ENCODE peak calls at places on chromosome 2, in seven cellular contexts. O is endothelial cell of umbilical vein, N is pancreas, E is fibroblast of lung, C is psoas muscle, A is left ventricle myocardium inferior, U is small intestine. V is an unnamed sample. For H3K4me1, the result is how much of the 10 kb centered on the place peaks cover.

GRCh38 chr2:60337142-60337497 is 216.3 kb downstream of the BCL11A start:
- DNase-seq in E (no peak), O (no peak), C (no peak), U (no peak), N (no peak), A (peak), V (no peak)

GRCh38 chr2:63408530-63408929 is 179.7 kb downstream of the WDPCP start:
- DNase-seq in C (no peak), N (no peak), U (no peak), A (no peak), E (no peak), O (no peak), V (no peak)

GRCh38 chr2:207936380-207936779 is 88.9 kb downstream of the PLEKHM3 start:
- DNase-seq in C (no peak), A (no peak), U (no peak), O (no peak), E (no peak), N (no peak), V (no peak)

GRCh38 chr2:101253013-101253712 is 477 bp downstream of the CNOT11 start:
- DNase-seq in A (peak), C (peak), E (peak), U (peak), O (peak), N (peak), V (peak)

GRCh38 chr2:7992612-7993596 is 689.0 kb upstream of the ID2 start:
- DNase-seq in N (no peak), U (no peak), A (no peak), C (no peak), O (no peak), E (no peak), V (no peak)

GRCh38 chr2:155485141-155485842 is 786.8 kb downstream of the KCNJ3 start:
- DNase-seq in N (no peak), O (no peak), U (no peak), C (no peak), E (no peak), A (no peak), V (no peak)

GRCh38 chr2:137999273-137999672 is 35.0 kb downstream of the HNMT start:
- DNase-seq in N (no peak), O (no peak), E (no peak), C (no peak), U (no peak), A (no peak), V (no peak)

GRCh38 chr2:207491954-207492353 is 37.8 kb upstream of the CREB1 start:
- DNase-seq in C (no peak), A (no peak), U (no peak), N (no peak), O (no peak), E (no peak), V (no peak)

GRCh38 chr2:9538000-9538507 is 17.6 kb downstream of the ADAM17 start:
- DNase-seq in A (no peak), O (peak), U (no peak), N (no peak), C (no peak), E (peak), V (no peak)

GRCh38 chr2:61426267-61426897 is 44.5 kb downstream of the USP34 start:
- DNase-seq in E (peak), A (peak), C (peak), N (peak), U (peak), O (peak), V (peak)

GRCh38 chr2:73070651-73071451 is 661 bp downstream of the SFXN5 start:
- DNase-seq in A (peak), E (peak), U (peak), C (peak), O (peak), N (peak), V (peak)

GRCh38 chr2:19901458-19902271 is at the start of gene TTC32:
- DNase-seq in A (peak), E (peak), O (peak), U (peak), C (peak), N (peak), V (peak)

GRCh38 chr2:19902272-19902730 is 518 bp upstream of the TTC32 start:
- DNase-seq in U (no peak), A (no peak), O (no peak), C (no peak), N (no peak), E (no peak), V (no peak)

GRCh38 chr2:19899853-19900525 is 1.8 kb downstream of the TTC32 start:
- DNase-seq in C (no peak), O (peak), N (no peak), E (no peak), A (no peak), U (peak), V (no peak)

GRCh38 chr2:19901201-19901457 is 654 bp downstream of the TTC32 start:
- DNase-seq in O (no peak), A (peak), U (no peak), C (no peak), E (no peak), N (no peak), V (no peak)

GRCh38 chr2:19900536-19901200 is 1.1 kb downstream of the TTC32 start:
- DNase-seq in E (peak), O (peak), C (no peak), N (no peak), A (no peak), U (peak), V (no peak)
- H3K4me1 ChIP-seq in E (under half), O (under half), C (under half), N (under half), A (half or more), U (under half), V (under half)

GRCh38 chr2:130882991-130883390 is 46.3 kb downstream of the ARHGEF4 start:
- DNase-seq in C (no peak), U (no peak), O (no peak), A (no peak), E (no peak), N (no peak), V (no peak)
- H3K4me1 ChIP-seq in C (under half), U (under half), O (under half), A (under half), E (under half), N (under half), V (under half)

GRCh38 chr2:48357351-48357750 is 172.6 kb upstream of the STON1 start:
- DNase-seq in U (no peak), O (no peak), C (no peak), E (no peak), N (no peak), A (no peak), V (no peak)

GRCh38 chr2:48355494-48355893 is 174.5 kb upstream of the STON1 start:
- DNase-seq in O (no peak), A (no peak), U (no peak), E (no peak), N (no peak), C (no peak), V (no peak)

GRCh38 chr2:48358982-48359381 is 171.0 kb upstream of the STON1 start:
- DNase-seq in U (no peak), A (no peak), E (no peak), N (no peak), C (no peak), O (no peak), V (no peak)

GRCh38 chr2:48362515-48362914 is 167.4 kb upstream of the STON1 start:
- DNase-seq in U (no peak), N (no peak), O (no peak), E (no peak), A (no peak), C (no peak), V (no peak)

DNA sequence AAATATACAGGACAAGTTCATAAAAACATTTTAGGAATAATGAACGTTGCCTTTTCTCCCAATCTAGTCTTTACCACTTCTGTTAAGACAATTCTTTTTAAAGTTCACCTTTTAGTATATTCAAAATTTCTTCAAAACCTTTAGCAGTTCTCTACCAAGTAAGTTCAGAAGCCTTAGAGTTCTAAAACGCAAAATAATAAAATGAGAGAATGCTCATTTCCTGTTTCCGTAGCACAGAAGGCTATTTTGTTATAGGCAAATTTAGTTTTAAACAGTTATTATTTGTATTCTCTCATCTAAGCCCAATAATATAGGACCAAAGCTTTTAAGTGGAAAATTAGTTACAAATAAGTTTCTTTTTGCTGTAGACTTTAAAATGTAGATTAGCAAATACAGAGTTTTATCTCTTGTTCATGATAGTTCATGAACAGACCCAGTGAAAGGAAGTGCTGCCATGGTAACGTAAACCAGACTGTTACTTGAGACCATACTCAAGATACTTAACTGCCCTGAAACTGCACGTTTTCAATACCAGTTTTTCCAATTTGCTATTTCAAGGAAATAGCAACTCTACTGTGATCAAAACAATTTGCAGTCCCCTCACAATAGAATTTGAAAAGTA is 173.1 kb upstream of the STON1 start:
- DNase-seq in A (no peak), O (peak), N (no peak), E (peak), C (no peak), U (peak), V (no peak)
- H3K4me1 ChIP-seq in A (under half), O (under half), N (under half), E (under half), C (under half), U (under half), V (under half)

GRCh38 chr2:16632615-16633014 is 33.0 kb downstream of the CYRIA start:
- DNase-seq in N (no peak), O (no peak), U (no peak), C (no peak), E (no peak), A (no peak), V (no peak)
- H3K4me1 ChIP-seq in N (under half), O (under half), U (under half), C (half or more), E (under half), A (half or more), V (under half)

DNA sequence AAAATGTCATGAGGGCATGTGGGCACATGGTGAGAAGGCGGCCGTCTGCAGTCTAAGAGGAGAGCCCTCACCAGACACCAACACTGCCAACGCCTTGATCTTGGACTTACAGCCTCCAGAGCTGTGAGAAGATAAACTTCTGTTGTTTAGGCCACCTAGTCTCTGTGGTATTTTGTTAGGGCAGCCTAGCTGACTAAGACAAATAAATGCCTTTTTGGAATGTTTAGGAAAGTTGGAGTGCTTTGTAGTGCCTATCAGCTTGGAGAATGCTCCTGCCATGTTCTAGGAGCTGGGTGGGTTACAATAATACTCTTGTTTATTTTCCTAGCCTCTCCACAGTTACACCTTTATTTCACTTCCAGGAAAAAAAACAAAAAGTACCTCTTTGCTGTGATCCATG is 92.0 kb downstream of the SPP2 start:
- DNase-seq in O (no peak), A (no peak), C (no peak), E (no peak), N (no peak), U (no peak), V (no peak)
- H3K4me1 ChIP-seq in O (under half), A (under half), C (under half), E (under half), N (under half), U (under half), V (under half)

GRCh38 chr2:64943387-64944150 is 45.6 kb upstream of the SLC1A4 start:
- DNase-seq in E (peak), C (peak), U (no peak), N (peak), A (peak), O (no peak), V (no peak)
- H3K4me1 ChIP-seq in E (under half), C (under half), U (under half), N (under half), A (under half), O (under half), V (under half)

GRCh38 chr2:42059261-42059898 is 11.6 kb downstream of the PKDCC start:
- DNase-seq in O (no peak), U (no peak), C (no peak), A (no peak), E (no peak), N (no peak), V (no peak)

GRCh38 chr2:42063383-42064171 is 15.8 kb downstream of the PKDCC start:
- DNase-seq in U (no peak), A (no peak), O (no peak), C (no peak), N (no peak), E (peak), V (no peak)

GRCh38 chr2:42061839-42062238 is 14.0 kb downstream of the PKDCC start:
- DNase-seq in U (no peak), N (no peak), A (no peak), C (no peak), E (no peak), O (no peak), V (no peak)

GRCh38 chr2:42060028-42060427 is 12.2 kb downstream of the PKDCC start:
- DNase-seq in C (no peak), E (no peak), O (no peak), U (no peak), N (no peak), A (no peak), V (no peak)

DNA sequence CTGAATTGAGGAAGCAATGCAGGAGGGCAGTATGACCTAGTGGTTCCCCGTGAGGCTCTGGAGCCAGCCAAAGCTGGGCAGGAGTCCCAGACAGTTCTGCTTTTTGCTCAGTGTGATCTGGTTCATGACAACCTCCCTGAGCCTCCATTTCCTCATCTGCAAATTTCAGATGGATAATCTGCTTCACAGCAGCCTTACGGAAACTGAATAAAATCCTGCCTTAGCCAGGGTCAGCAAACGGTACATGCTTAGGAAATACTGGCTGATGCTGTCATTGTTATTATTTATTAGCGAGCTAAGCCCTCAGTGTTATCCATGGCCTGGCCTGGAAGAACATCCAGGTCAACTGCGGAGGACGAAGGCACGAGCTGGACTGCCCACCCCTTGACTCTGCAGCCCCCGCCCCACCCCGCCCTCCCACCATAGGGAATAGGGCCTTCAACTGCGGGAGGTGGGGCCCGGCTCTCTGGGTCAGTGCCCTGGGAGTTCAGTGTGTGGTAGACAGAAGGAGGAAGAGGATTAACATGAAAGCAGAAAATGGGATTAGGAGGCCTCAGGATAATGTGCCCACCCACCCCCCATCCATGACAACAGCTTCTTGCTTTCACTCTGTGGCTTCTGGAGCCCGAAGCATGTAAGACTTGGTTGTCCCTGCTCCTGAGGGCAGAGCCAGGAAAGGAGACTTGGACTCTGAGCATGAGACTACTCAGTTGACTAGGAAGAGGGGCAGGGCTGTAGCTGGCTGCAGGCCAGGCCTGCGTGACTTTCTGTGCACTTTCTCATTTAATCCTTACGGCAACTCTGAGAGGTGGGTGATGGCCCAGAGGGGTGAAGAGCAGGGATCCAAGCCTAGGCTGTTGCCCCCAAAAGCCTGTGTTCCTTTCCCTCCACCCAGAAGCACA is 13.1 kb downstream of the PKDCC start:
- DNase-seq in O (no peak), N (no peak), C (peak), U (peak), E (peak), A (peak), V (no peak)
- H3K4me1 ChIP-seq in O (under half), N (under half), C (half or more), U (under half), E (under half), A (half or more), V (under half)

DNA sequence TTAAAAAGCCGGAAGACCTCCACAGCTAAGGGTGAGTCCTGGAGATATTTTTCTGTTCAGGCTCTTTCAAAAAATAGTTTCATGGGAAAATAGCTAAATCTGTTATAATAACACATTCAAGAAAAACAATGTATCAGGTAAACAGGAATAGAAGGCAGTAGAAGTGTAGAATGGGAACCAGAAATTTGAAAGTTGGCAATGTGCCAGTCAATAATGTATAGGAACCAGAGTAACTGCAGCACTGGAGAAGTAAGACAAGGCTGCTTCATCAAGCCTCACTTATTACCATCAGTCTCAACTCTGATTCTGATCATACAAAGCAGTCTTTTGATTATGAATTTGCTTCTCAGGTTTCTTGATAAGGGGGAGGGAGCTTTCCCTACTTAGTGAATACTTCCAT is 81.4 kb upstream of the VRK2 start:
- DNase-seq in N (no peak), U (no peak), E (no peak), O (no peak), A (no peak), C (no peak), V (no peak)
- H3K4me1 ChIP-seq in N (under half), U (under half), E (under half), O (under half), A (under half), C (under half), V (under half)